ENCODE peak calls at places on chromosomes 11 and 22, in eight cellular contexts. G is CD8-positive, alpha-beta T cell; S is activated T-cell treated with anti-CD3 and anti-CD28 coated beads for 1 hour; P is PC-9; W is aorta; H is stimulated activated CD4-positive, alpha-beta T cell treated with anti-CD3 and anti-CD28 coated beads, Interleukin-1b, Interleukin-23, amount 100 ng/mL, for 4 hours; Q is AML-193; B is astrocyte of the spinal cord. Y is an unnamed sample.

GRCh38 chr11:131033151-131033651 is 116.9 kb upstream of the SNX19 start:
- DNase-seq in G (no peak), S (no peak), P (peak), W (no peak), H (no peak), Q (no peak), B (peak), Y (no peak)

GRCh38 chr11:89203814-89204213 is 26.1 kb downstream of the TYR start:
- DNase-seq in G (no peak), S (no peak), P (no peak), W (no peak), H (no peak), Q (no peak), B (no peak), Y (no peak)

GRCh38 chr22:19578180-19579004 is 54.2 kb upstream of the CLDN5 start:
- DNase-seq in G (no peak), S (no peak), P (no peak), W (no peak), H (no peak), Q (no peak), B (no peak), Y (no peak)

GRCh38 chr22:24107668-24108067 is 73.6 kb upstream of the SUSD2 start:
- DNase-seq in G (no peak), S (no peak), P (no peak), W (peak), H (no peak), Q (no peak), B (peak), Y (no peak)

GRCh38 chr22:24553597-24554315 is 1.2 kb downstream of the GUCD1 start:
- DNase-seq in G (no peak), S (no peak), P (no peak), W (peak), H (no peak), Q (no peak), B (peak), Y (no peak)

GRCh38 chr22:42910221-42910942 is 53.3 kb upstream of the ARFGAP3 start:
- DNase-seq in G (no peak), S (no peak), P (no peak), W (no peak), H (no peak), Q (no peak), B (no peak), Y (no peak)

GRCh38 chr11:67599149-67599548 is 7.6 kb upstream of the NDUFV1 start:
- DNase-seq in G (no peak), S (no peak), P (no peak), W (no peak), H (no peak), Q (no peak), B (no peak), Y (no peak)

GRCh38 chr11:1873048-1873812 is 18.5 kb downstream of the PRR33 start:
- DNase-seq in G (no peak), S (no peak), P (no peak), W (peak), H (no peak), Q (no peak), B (peak), Y (no peak)

GRCh38 chr11:76588455-76589325 is 81.9 kb downstream of the LRRC32 start:
- DNase-seq in G (no peak), S (peak), P (no peak), W (no peak), H (peak), Q (no peak), B (no peak), Y (no peak)

GRCh38 chr11:10607462-10607861 is 39.0 kb upstream of the LYVE1 start:
- DNase-seq in G (no peak), S (no peak), P (no peak), W (no peak), H (no peak), Q (no peak), B (no peak), Y (no peak)

GRCh38 chr11:75245356-75246005 is 4.9 kb downstream of the TPBGL start:
- DNase-seq in G (no peak), S (no peak), P (no peak), W (no peak), H (no peak), Q (no peak), B (no peak), Y (no peak)

GRCh38 chr22:31229402-31230140 is 17.5 kb downstream of the LIMK2 start:
- DNase-seq in G (no peak), S (no peak), P (no peak), W (no peak), H (no peak), Q (no peak), B (peak), Y (peak)

GRCh38 chr11:43818220-43818619 is 62.4 kb upstream of the ALKBH3 start:
- DNase-seq in G (no peak), S (no peak), P (peak), W (no peak), H (no peak), Q (no peak), B (no peak), Y (no peak)

GRCh38 chr11:117669062-117669461 is 128.0 kb downstream of the DSCAML1 start:
- DNase-seq in G (no peak), S (no peak), P (no peak), W (no peak), H (no peak), Q (no peak), B (no peak), Y (no peak)

GRCh38 chr11:7688238-7688826 is 15.0 kb upstream of the CYB5R2 start:
- DNase-seq in G (no peak), S (no peak), P (no peak), W (no peak), H (no peak), Q (peak), B (peak), Y (no peak)

GRCh38 chr11:2825261-2825885 is 60.2 kb downstream of the CDKN1C start:
- DNase-seq in G (no peak), S (no peak), P (peak), W (peak), H (no peak), Q (no peak), B (peak), Y (no peak)

GRCh38 chr11:18791175-18792065 is at the start of gene PTPN5:
- DNase-seq in G (no peak), S (no peak), P (no peak), W (no peak), H (no peak), Q (no peak), B (no peak), Y (no peak)

GRCh38 chr11:128530119-128531091 is 57.0 kb downstream of the ETS1 start:
- DNase-seq in G (no peak), S (no peak), P (no peak), W (no peak), H (no peak), Q (no peak), B (peak), Y (no peak)

GRCh38 chr11:16967347-16967662 is 46.9 kb downstream of the PLEKHA7 start:
- DNase-seq in G (no peak), S (no peak), P (no peak), W (no peak), H (no peak), Q (no peak), B (no peak), Y (no peak)

GRCh38 chr11:8826145-8826786 is 84.7 kb upstream of the AKIP1 start:
- DNase-seq in G (no peak), S (no peak), P (peak), W (no peak), H (no peak), Q (no peak), B (peak), Y (no peak)

GRCh38 chr22:23894710-23895598 is 771 bp downstream of the MIF start:
- DNase-seq in G (peak), S (peak), P (peak), W (peak), H (peak), Q (peak), B (peak), Y (peak)

Y was measured in stimulated activated naive CD4-positive, alpha-beta T cell.